ENCODE peak calls at places on chromosomes 12 and 14, in four cellular contexts. C is SK-N-SH, Y is HepG2, T is GM12878. G is an unnamed sample.

GRCh38 chr14:48323655-48324054 is 648.2 kb upstream of the MDGA2 start:
- DNase-seq in C (no peak), Y (no peak), T (no peak), G (no peak)

GRCh38 chr14:63949696-63950095 is 96.9 kb downstream of the SYNE2 start:
- DNase-seq in C (no peak), Y (no peak), T (no peak), G (no peak)

GRCh38 chr12:11607313-11608081 is 42.0 kb upstream of the ETV6 start:
- DNase-seq in C (no peak), Y (peak), T (no peak), G (no peak)

GRCh38 chr12:114698566-114699163 is 14.7 kb upstream of the TBX3 start:
- DNase-seq in C (no peak), Y (no peak), T (no peak), G (no peak)

GRCh38 chr14:99879401-99880295 is 86.4 kb downstream of the EML1 start:
- DNase-seq in C (no peak), Y (no peak), T (no peak), G (no peak)

GRCh38 chr12:29593001-29593400 is 95.5 kb upstream of the OVCH1 start:
- DNase-seq in C (no peak), Y (no peak), T (no peak), G (no peak)

GRCh38 chr12:127893875-127894635 is 372.9 kb upstream of the TMEM132C start:
- DNase-seq in C (no peak), Y (no peak), T (no peak), G (no peak)

GRCh38 chr12:104742551-104742961 is 215.5 kb downstream of the SLC41A2 start:
- DNase-seq in C (no peak), Y (no peak), T (no peak), G (no peak)

GRCh38 chr14:72884386-72884785 is 9.5 kb downstream of the DPF3 start:
- DNase-seq in C (no peak), Y (no peak), T (no peak), G (no peak)

GRCh38 chr12:6765634-6766581 is at the start of gene PTMS:
- DNase-seq in C (peak), Y (peak), T (no peak), G (peak)

GRCh38 chr12:131187602-131188001 is 233.9 kb downstream of the ADGRD1 start:
- DNase-seq in C (no peak), Y (no peak), T (no peak), G (no peak)

GRCh38 chr12:68962855-68963455 is 30.0 kb upstream of the CPM start:
- DNase-seq in C (no peak), Y (no peak), T (no peak), G (no peak)
- TF ChIP-seq RFX5 in C (no peak), Y (no peak), T (no peak), G (no peak)

DNA sequence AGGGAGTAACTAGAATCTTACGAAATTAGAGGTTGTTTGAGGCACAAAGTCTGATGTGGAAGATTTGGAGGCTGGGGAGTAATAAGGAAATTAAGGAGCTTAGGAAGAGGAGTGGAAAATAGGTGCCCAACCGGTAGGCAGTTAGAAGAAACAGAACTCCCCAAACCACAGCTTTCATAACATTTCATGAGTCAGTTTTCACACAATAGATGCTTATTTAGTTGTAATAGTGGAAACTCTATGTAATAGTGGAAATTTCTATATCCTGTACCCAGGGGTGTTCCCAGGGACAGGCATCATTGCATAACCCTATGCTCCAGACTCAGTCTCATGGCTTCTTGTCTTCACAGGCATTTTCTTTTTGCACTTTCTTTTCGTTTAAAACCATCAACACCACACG is 8.3 kb downstream of the C3AR1 start:
- DNase-seq in C (no peak), Y (no peak), T (no peak), G (no peak)
- TF ChIP-seq GABPA in C (no peak), Y (no peak), T (no peak), G (no peak)

GRCh38 chr12:52975204-52975603 is 26.3 kb downstream of the KRT18 start:
- DNase-seq in C (no peak), Y (peak), T (no peak), G (no peak)

GRCh38 chr12:52971701-52972329 is 22.9 kb downstream of the KRT18 start:
- DNase-seq in C (no peak), Y (peak), T (no peak), G (no peak)

GRCh38 chr12:52964556-52965336 is 15.8 kb downstream of the KRT18 start:
- DNase-seq in C (no peak), Y (no peak), T (no peak), G (no peak)

GRCh38 chr12:52965337-52965731 is 16.4 kb downstream of the KRT18 start:
- DNase-seq in C (peak), Y (no peak), T (no peak), G (no peak)

GRCh38 chr12:52969828-52970569 is 21.1 kb downstream of the KRT18 start:
- DNase-seq in C (no peak), Y (peak), T (peak), G (no peak)
- TF ChIP-seq FOXM1 in C (no peak), Y (no peak), T (no peak), G (no peak)

GRCh38 chr12:93577222-93577621 is 4.7 kb downstream of the SOCS2 start:
- DNase-seq in C (no peak), Y (no peak), T (no peak), G (no peak)
- TF ChIP-seq RFX5 in C (no peak), Y (no peak), T (no peak), G (no peak)

DNA sequence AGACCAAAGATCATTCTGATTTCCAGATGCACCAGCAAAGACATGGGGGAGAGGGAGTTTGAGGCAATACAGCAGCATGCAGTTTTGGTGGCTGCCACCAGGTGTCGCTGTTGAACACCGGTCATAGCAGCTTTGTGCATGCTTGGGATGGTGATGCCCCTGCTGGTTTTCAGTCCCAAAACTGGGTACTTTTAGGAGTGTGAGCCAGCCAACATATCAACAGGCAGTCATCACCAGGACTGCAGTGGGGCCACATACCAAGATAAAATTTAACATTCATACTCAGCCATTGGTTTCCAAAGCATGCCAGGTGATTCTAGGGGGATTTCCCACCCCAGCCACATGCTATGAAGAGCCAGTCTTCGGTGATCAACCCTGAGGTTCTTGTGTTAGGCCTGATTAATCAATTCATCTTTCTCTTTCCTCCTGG is 64.2 kb downstream of the PHETA1 start:
- DNase-seq in C (no peak), Y (no peak), T (no peak), G (peak)
- TF ChIP-seq GABPA in C (no peak), Y (no peak), T (no peak), G (no peak)

DNA sequence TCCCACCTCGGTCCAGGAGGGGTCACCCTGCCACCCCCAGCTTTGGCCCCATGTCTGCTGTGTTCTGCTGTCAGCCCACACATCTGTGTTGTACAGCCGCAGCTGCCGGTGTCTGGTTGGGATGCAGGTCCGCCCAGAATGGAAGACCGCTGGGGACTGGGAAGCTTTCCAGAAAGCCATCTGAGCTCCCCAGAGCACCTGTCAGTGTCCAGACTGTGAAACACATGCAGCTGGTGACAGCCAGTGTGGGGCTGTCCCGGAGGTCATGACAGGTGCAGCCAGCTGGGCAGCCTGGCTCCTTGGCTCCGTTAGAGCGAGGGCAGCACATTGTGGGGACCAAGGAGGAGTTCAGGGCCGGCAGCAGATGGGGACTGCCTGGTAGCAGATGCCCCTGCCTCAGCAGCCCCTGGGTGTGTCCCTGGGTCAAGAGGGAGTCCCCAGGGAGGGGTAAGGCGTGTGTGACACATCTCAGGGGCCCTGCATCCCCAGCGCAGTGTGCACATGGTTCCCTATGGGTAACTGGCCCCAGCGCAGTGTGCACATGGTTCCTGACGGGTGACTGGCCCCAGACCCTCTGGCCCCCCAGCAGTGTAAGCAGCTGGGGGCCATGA is 16.4 kb downstream of the CEP170B start:
- DNase-seq in C (peak), Y (no peak), T (no peak), G (no peak)
- TF ChIP-seq FOXM1 in C (no peak), Y (no peak), T (no peak), G (no peak)

GRCh38 chr12:108724890-108725151 is 6.5 kb downstream of the CORO1C start:
- DNase-seq in C (no peak), Y (no peak), T (no peak), G (no peak)

GRCh38 chr12:108722992-108723766 is 8.1 kb downstream of the CORO1C start:
- DNase-seq in C (no peak), Y (no peak), T (no peak), G (no peak)

GRCh38 chr12:108721824-108722223 is 9.5 kb downstream of the CORO1C start:
- DNase-seq in C (no peak), Y (no peak), T (no peak), G (peak)

GRCh38 chr12:108722463-108722862 is 8.9 kb downstream of the CORO1C start:
- DNase-seq in C (no peak), Y (no peak), T (no peak), G (no peak)

GRCh38 chr12:108724054-108724889 is 7.0 kb downstream of the CORO1C start:
- DNase-seq in C (no peak), Y (no peak), T (no peak), G (peak)
- TF ChIP-seq RFX5 in C (no peak), Y (no peak), T (no peak), G (no peak)

DNA sequence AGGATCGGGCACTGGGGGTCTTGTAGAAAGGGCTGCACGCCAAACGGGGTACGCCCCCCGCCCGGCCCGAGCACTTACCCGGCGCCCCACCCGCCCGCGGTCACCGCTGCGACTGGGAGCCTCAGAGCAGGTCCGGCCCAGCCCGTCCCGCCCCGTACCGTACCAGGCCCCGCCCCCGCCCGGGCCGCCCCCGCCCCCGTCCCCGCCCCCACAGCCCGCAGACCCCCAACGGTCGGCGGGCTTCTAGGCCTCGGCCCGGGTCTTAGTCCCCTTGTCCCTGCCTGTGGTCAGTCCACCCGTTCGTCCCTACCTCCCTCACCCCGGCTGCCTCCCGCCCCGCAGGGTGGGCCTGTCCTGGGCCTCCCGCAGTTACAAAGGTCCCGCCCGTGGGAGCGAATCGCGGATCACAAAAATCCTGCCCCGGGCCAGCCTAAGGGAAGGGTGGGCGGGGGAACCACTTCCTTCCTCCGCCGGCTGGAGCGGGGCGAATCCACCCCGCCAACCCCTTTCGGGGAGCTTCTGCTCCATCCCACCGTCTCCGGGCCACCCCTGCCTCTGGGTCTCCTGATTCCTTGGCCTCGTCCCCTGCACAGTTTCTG is at the start of gene HVCN1:
- DNase-seq in C (peak), Y (no peak), T (no peak), G (peak)
- TF ChIP-seq GABPA in C (no peak), Y (no peak), T (no peak), G (no peak)